ENCODE peak calls at places on chromosome 16, in five cellular contexts. One of them, this sample, is unnamed.
A peak's percentile ranks its signal among the peaks of the same experiment; 100 is the strongest.

GRCh38 chr16:629289-630023 is 1.3 kb upstream of the WFIKKN1 start:
- DNase-seq in HEK293T: no peak
- DNase-seq in naive thymus-derived CD8-positive, alpha-beta T cell: no peak
- DNase-seq in tibial artery: no peak
- DNase-seq in LHCN-M2: no peak
- DNase-seq in this sample: no peak

GRCh38 chr16:10577305-10578202 is 2.8 kb downstream of the EMP2 start:
- DNase-seq in naive thymus-derived CD8-positive, alpha-beta T cell: no peak
- DNase-seq in tibial artery: peak; percentile 77
- DNase-seq in HEK293T: no peak
- DNase-seq in LHCN-M2: peak; percentile 98
- DNase-seq in this sample: peak; percentile 78

GRCh38 chr16:81795193-81795592 is 16.1 kb downstream of the PLCG2 start:
- DNase-seq in LHCN-M2: no peak
- DNase-seq in naive thymus-derived CD8-positive, alpha-beta T cell: no peak
- DNase-seq in tibial artery: no peak
- DNase-seq in HEK293T: no peak
- DNase-seq in this sample: no peak

GRCh38 chr16:70548936-70549335 is 25.3 kb downstream of the SF3B3 start:
- DNase-seq in naive thymus-derived CD8-positive, alpha-beta T cell: no peak
- DNase-seq in LHCN-M2: no peak
- DNase-seq in HEK293T: no peak
- DNase-seq in tibial artery: no peak
- DNase-seq in this sample: no peak

GRCh38 chr16:27222499-27223225 is 19.3 kb downstream of the KDM8 start:
- DNase-seq in naive thymus-derived CD8-positive, alpha-beta T cell: no peak
- DNase-seq in HEK293T: no peak
- DNase-seq in tibial artery: no peak
- DNase-seq in LHCN-M2: peak; percentile 62
- DNase-seq in this sample: no peak

GRCh38 chr16:59210955-59211541 is 476.9 kb upstream of the GOT2 start:
- DNase-seq in LHCN-M2: peak; percentile 74
- DNase-seq in naive thymus-derived CD8-positive, alpha-beta T cell: no peak
- DNase-seq in tibial artery: no peak
- DNase-seq in HEK293T: no peak
- DNase-seq in this sample: no peak

GRCh38 chr16:28609631-28610594 is at the start of gene SULT1A1:
- DNase-seq in naive thymus-derived CD8-positive, alpha-beta T cell: no peak
- DNase-seq in HEK293T: no peak
- DNase-seq in LHCN-M2: no peak
- DNase-seq in tibial artery: no peak
- DNase-seq in this sample: peak; percentile 83

GRCh38 chr16:68711421-68712139 is 25.5 kb upstream of the CDH1 start:
- DNase-seq in LHCN-M2: no peak
- DNase-seq in HEK293T: no peak
- DNase-seq in tibial artery: no peak
- DNase-seq in naive thymus-derived CD8-positive, alpha-beta T cell: no peak
- DNase-seq in this sample: no peak

GRCh38 chr16:88772871-88773811 is 11.9 kb downstream of the PIEZO1 start:
- DNase-seq in naive thymus-derived CD8-positive, alpha-beta T cell: no peak
- DNase-seq in tibial artery: peak; percentile 88
- DNase-seq in LHCN-M2: peak; percentile 91
- DNase-seq in HEK293T: no peak
- DNase-seq in this sample: no peak

GRCh38 chr16:28975158-28975603 is 603 bp downstream of the SPNS1 start:
- DNase-seq in naive thymus-derived CD8-positive, alpha-beta T cell: no peak
- DNase-seq in tibial artery: no peak
- DNase-seq in HEK293T: no peak
- DNase-seq in LHCN-M2: no peak
- DNase-seq in this sample: no peak

GRCh38 chr16:22120440-22120839 is 28.1 kb downstream of the VWA3A start:
- DNase-seq in naive thymus-derived CD8-positive, alpha-beta T cell: no peak
- DNase-seq in tibial artery: no peak
- DNase-seq in HEK293T: no peak
- DNase-seq in LHCN-M2: no peak
- DNase-seq in this sample: no peak

GRCh38 chr16:85350973-85351372 is 238.7 kb upstream of the CIBAR2 start:
- DNase-seq in naive thymus-derived CD8-positive, alpha-beta T cell: no peak
- DNase-seq in tibial artery: peak; percentile 97
- DNase-seq in LHCN-M2: peak; percentile 99
- DNase-seq in HEK293T: no peak
- DNase-seq in this sample: peak; percentile 93

GRCh38 chr16:78763821-78764440 is 664.5 kb downstream of the WWOX start:
- DNase-seq in tibial artery: no peak
- DNase-seq in naive thymus-derived CD8-positive, alpha-beta T cell: no peak
- DNase-seq in LHCN-M2: no peak
- DNase-seq in HEK293T: no peak
- DNase-seq in this sample: no peak

GRCh38 chr16:77307764-77308561 is 108.8 kb downstream of the SYCE1L start:
- DNase-seq in naive thymus-derived CD8-positive, alpha-beta T cell: no peak
- DNase-seq in tibial artery: no peak
- DNase-seq in HEK293T: no peak
- DNase-seq in LHCN-M2: peak; percentile 84
- DNase-seq in this sample: no peak

GRCh38 chr16:1674751-1675664 is 3.1 kb upstream of the JPT2 start:
- DNase-seq in tibial artery: no peak
- DNase-seq in LHCN-M2: peak; percentile 33
- DNase-seq in naive thymus-derived CD8-positive, alpha-beta T cell: no peak
- DNase-seq in HEK293T: no peak
- DNase-seq in this sample: no peak

GRCh38 chr16:4371481-4372314 is at the start of gene VASN:
- DNase-seq in naive thymus-derived CD8-positive, alpha-beta T cell: peak; percentile 81
- DNase-seq in tibial artery: peak; percentile 94
- DNase-seq in HEK293T: peak; percentile 96
- DNase-seq in LHCN-M2: peak; percentile 52
- DNase-seq in this sample: peak; percentile 90

GRCh38 chr16:24497405-24497804 is 42.0 kb upstream of the RBBP6 start:
- DNase-seq in tibial artery: no peak
- DNase-seq in HEK293T: no peak
- DNase-seq in LHCN-M2: no peak
- DNase-seq in naive thymus-derived CD8-positive, alpha-beta T cell: no peak
- DNase-seq in this sample: no peak

GRCh38 chr16:85401370-85401916 is 211.7 kb upstream of the GSE1 start:
- DNase-seq in LHCN-M2: no peak
- DNase-seq in HEK293T: no peak
- DNase-seq in naive thymus-derived CD8-positive, alpha-beta T cell: no peak
- DNase-seq in tibial artery: peak; percentile 47
- DNase-seq in this sample: peak; percentile 63

GRCh38 chr16:66026211-66026610 is 340.3 kb upstream of the CDH5 start:
- DNase-seq in naive thymus-derived CD8-positive, alpha-beta T cell: no peak
- DNase-seq in HEK293T: peak; percentile 10
- DNase-seq in LHCN-M2: no peak
- DNase-seq in tibial artery: no peak
- DNase-seq in this sample: no peak

GRCh38 chr16:86872833-86873232 is 294.5 kb downstream of the FOXL1 start:
- DNase-seq in tibial artery: no peak
- DNase-seq in naive thymus-derived CD8-positive, alpha-beta T cell: no peak
- DNase-seq in LHCN-M2: no peak
- DNase-seq in HEK293T: no peak
- DNase-seq in this sample: no peak

GRCh38 chr16:68378436-68379415 is 67.9 kb downstream of the PRMT7 start:
- DNase-seq in HEK293T: no peak
- DNase-seq in LHCN-M2: no peak
- DNase-seq in naive thymus-derived CD8-positive, alpha-beta T cell: no peak
- DNase-seq in tibial artery: no peak
- DNase-seq in this sample: no peak

GRCh38 chr16:69762843-69763556 is 868 bp downstream of the WWP2 start:
- DNase-seq in LHCN-M2: peak; percentile 24
- DNase-seq in HEK293T: no peak
- DNase-seq in naive thymus-derived CD8-positive, alpha-beta T cell: peak; percentile 45
- DNase-seq in tibial artery: no peak
- DNase-seq in this sample: no peak

GRCh38 chr16:9441021-9441420 is 349.6 kb downstream of the HAPSTR1 start:
- DNase-seq in tibial artery: no peak
- DNase-seq in LHCN-M2: no peak
- DNase-seq in naive thymus-derived CD8-positive, alpha-beta T cell: no peak
- DNase-seq in HEK293T: no peak
- DNase-seq in this sample: no peak

GRCh38 chr16:17273142-17273561 is 197.6 kb downstream of the XYLT1 start:
- DNase-seq in tibial artery: no peak
- DNase-seq in LHCN-M2: peak; percentile 72
- DNase-seq in HEK293T: no peak
- DNase-seq in naive thymus-derived CD8-positive, alpha-beta T cell: no peak
- DNase-seq in this sample: no peak

GRCh38 chr16:27253526-27253930 is 15.0 kb downstream of the NSMCE1 start:
- DNase-seq in HEK293T: no peak
- DNase-seq in LHCN-M2: peak; percentile 87
- DNase-seq in tibial artery: no peak
- DNase-seq in naive thymus-derived CD8-positive, alpha-beta T cell: no peak
- DNase-seq in this sample: no peak

GRCh38 chr16:678858-679807 is 1.1 kb upstream of the STUB1 start:
- DNase-seq in HEK293T: peak; percentile 50
- DNase-seq in LHCN-M2: no peak
- DNase-seq in naive thymus-derived CD8-positive, alpha-beta T cell: peak; percentile 76
- DNase-seq in tibial artery: peak; percentile 87
- DNase-seq in this sample: peak; percentile 87

GRCh38 chr16:85878875-85879274 is 20.1 kb upstream of the IRF8 start:
- DNase-seq in naive thymus-derived CD8-positive, alpha-beta T cell: no peak
- DNase-seq in LHCN-M2: peak; percentile 10
- DNase-seq in HEK293T: no peak
- DNase-seq in tibial artery: no peak
- DNase-seq in this sample: no peak

GRCh38 chr16:49934557-49935260 is 78.8 kb upstream of the ZNF423 start:
- DNase-seq in LHCN-M2: no peak
- DNase-seq in tibial artery: no peak
- DNase-seq in naive thymus-derived CD8-positive, alpha-beta T cell: no peak
- DNase-seq in HEK293T: no peak
- DNase-seq in this sample: peak; percentile 27

GRCh38 chr16:87581867-87582220 is 20.5 kb upstream of the JPH3 start:
- DNase-seq in HEK293T: peak; percentile 57
- DNase-seq in naive thymus-derived CD8-positive, alpha-beta T cell: no peak
- DNase-seq in LHCN-M2: peak; percentile 96
- DNase-seq in tibial artery: peak; percentile 97
- DNase-seq in this sample: peak; percentile 84

GRCh38 chr16:30896890-30897730 is 696 bp downstream of the CTF1 start:
- DNase-seq in HEK293T: peak; percentile 97
- DNase-seq in naive thymus-derived CD8-positive, alpha-beta T cell: peak; percentile 57
- DNase-seq in tibial artery: peak; percentile 96
- DNase-seq in LHCN-M2: peak; percentile 87
- DNase-seq in this sample: peak; percentile 96

This sample was measured in cardiac septum.